ENCODE peak calls at places on chromosome 5, in four cellular contexts. R is AG10803, J is HEK293T, T is tibial nerve. A is an unnamed sample.

GRCh38 chr5:118009761-118010297 is 978.5 kb downstream of the DTWD2 start:
- DNase-seq in T (no peak), R (no peak), J (no peak), A (no peak)

GRCh38 chr5:137888489-137888874 is 775 bp upstream of the PKD2L2 start:
- DNase-seq in R (no peak), J (no peak), T (no peak), A (no peak)

GRCh38 chr5:81006231-81006630 is 46.1 kb downstream of the RASGRF2 start:
- DNase-seq in J (no peak), R (no peak), T (no peak), A (no peak)

GRCh38 chr5:1521671-1522600 is 1.8 kb downstream of the LPCAT1 start:
- DNase-seq in R (peak), J (peak), T (peak), A (peak)

GRCh38 chr5:176184608-176185132 is 53.6 kb upstream of the SIMC1 start:
- DNase-seq in T (no peak), R (no peak), J (no peak), A (no peak)

GRCh38 chr5:149135536-149136201 is 5.6 kb upstream of the ABLIM3 start:
- DNase-seq in J (no peak), R (peak), T (no peak), A (peak)

GRCh38 chr5:5066276-5067186 is 73.6 kb upstream of the ADAMTS16 start:
- DNase-seq in T (no peak), R (no peak), J (no peak), A (no peak)

GRCh38 chr5:77306531-77306930 is 96.1 kb downstream of the PDE8B start:
- DNase-seq in J (no peak), T (no peak), R (peak), A (no peak)

GRCh38 chr5:132059696-132060500 is 557 bp upstream of the IL3 start:
- DNase-seq in J (no peak), T (peak), R (no peak), A (no peak)

GRCh38 chr5:1723476-1723875 is 76.2 kb downstream of the MRPL36 start:
- DNase-seq in R (no peak), J (no peak), T (no peak), A (no peak)

GRCh38 chr5:135615581-135616260 is 36.9 kb upstream of the CXCL14 start:
- DNase-seq in R (peak), T (no peak), J (no peak), A (no peak)

GRCh38 chr5:142543951-142544753 is 141.7 kb downstream of the FGF1 start:
- DNase-seq in R (peak), T (no peak), J (no peak), A (no peak)

GRCh38 chr5:142512680-142513042 is 173.2 kb downstream of the FGF1 start:
- DNase-seq in R (peak), J (no peak), T (no peak), A (peak)

GRCh38 chr5:140351609-140352334 is 5.4 kb upstream of the HBEGF start:
- DNase-seq in J (peak), R (peak), T (no peak), A (peak)

GRCh38 chr5:33148076-33148501 is 292.7 kb upstream of the TARS1 start:
- DNase-seq in J (no peak), T (peak), R (peak), A (peak)

GRCh38 chr5:60701317-60701988 is 1.5 kb upstream of the DEPDC1B start:
- DNase-seq in T (no peak), J (no peak), R (no peak), A (no peak)

GRCh38 chr5:133732536-133732935 is 120.2 kb upstream of the FSTL4 start:
- DNase-seq in J (no peak), R (no peak), T (no peak), A (no peak)

GRCh38 chr5:151184316-151185042 is 26.9 kb upstream of the ANXA6 start:
- DNase-seq in T (no peak), J (no peak), R (no peak), A (no peak)

GRCh38 chr5:34620185-34620584 is 35.9 kb upstream of the RAI14 start:
- DNase-seq in J (no peak), T (no peak), R (no peak), A (no peak)

GRCh38 chr5:98839469-98840383 is 66.3 kb downstream of the RGMB start:
- DNase-seq in T (no peak), R (peak), J (no peak), A (no peak)

A was measured in RCC 7860.